ENCODE peak calls at places on chromosomes 4 and X, in seven cellular contexts. M is breast epithelium; H is NCI-H146; B is NCI-H2029 treated with DMSO at 0.1 percent for 48 hours; Q is activated T-cell treated with anti-CD3 and anti-CD28 coated beads, Interleukin-2, amount 50 U/mL, for 24 hours; E is cardiac muscle cell; I is choroid plexus epithelial cell. L is an unnamed sample.

GRCh38 chr4:187183351-187183750 is 459.7 kb upstream of the FAT1 start:
- DNase-seq in H (no peak), B (no peak), I (no peak), E (no peak), M (no peak), Q (no peak), L (no peak)

GRCh38 chr4:86594559-86595425 is 677 bp downstream of the PTPN13 start:
- DNase-seq in H (peak), B (peak), I (peak), Q (peak), E (peak), M (no peak), L (peak)

GRCh38 chr4:12586607-12587006 is 897.5 kb downstream of the RAB28 start:
- DNase-seq in E (no peak), B (no peak), H (no peak), I (no peak), Q (no peak), M (no peak), L (no peak)

GRCh38 chr4:40584517-40585141 is 45.0 kb downstream of the RBM47 start:
- DNase-seq in I (no peak), E (no peak), H (no peak), M (no peak), B (no peak), Q (no peak), L (no peak)

GRCh38 chr4:123876122-123876521 is 479.5 kb downstream of the SPRY1 start:
- DNase-seq in M (no peak), I (no peak), E (no peak), H (no peak), Q (no peak), B (no peak), L (no peak)

GRCh38 chr4:169305651-169306050 is 34.9 kb upstream of the SH3RF1 start:
- DNase-seq in M (no peak), B (peak), Q (no peak), H (no peak), E (no peak), I (peak), L (no peak)

GRCh38 chrX:39528161-39528560 is 569.6 kb downstream of the BCOR start:
- DNase-seq in M (no peak), I (no peak), H (no peak), E (no peak), B (no peak), Q (no peak), L (no peak)

GRCh38 chr4:108544504-108544903 is 75.9 kb upstream of the RPL34 start:
- DNase-seq in I (peak), M (no peak), B (no peak), H (no peak), Q (no peak), E (peak), L (no peak)

GRCh38 chrX:57177070-57177469 is 39.9 kb upstream of the SPIN2A start:
- DNase-seq in I (no peak), H (no peak), E (no peak), M (no peak), Q (no peak), B (no peak), L (no peak)

GRCh38 chr4:10108818-10109783 is 7.5 kb downstream of the WDR1 start:
- DNase-seq in B (no peak), H (no peak), I (peak), M (no peak), Q (no peak), E (peak), L (no peak)

GRCh38 chr4:184007891-184008290 is 102.8 kb downstream of the STOX2 start:
- DNase-seq in Q (no peak), H (no peak), I (no peak), B (no peak), M (no peak), E (no peak), L (no peak)

GRCh38 chr4:2662598-2662997 is 93.5 kb downstream of the TNIP2 start:
- DNase-seq in M (no peak), I (peak), B (no peak), Q (no peak), H (no peak), E (peak), L (no peak)

GRCh38 chrX:93673056-93673868 is at the start of gene NAP1L3:
- DNase-seq in H (peak), I (peak), M (no peak), Q (peak), E (peak), B (no peak), L (peak)

GRCh38 chr4:6134612-6135220 is 65.6 kb downstream of the JAKMIP1 start:
- DNase-seq in I (no peak), E (no peak), H (no peak), M (no peak), B (no peak), Q (peak), L (no peak)

GRCh38 chr4:74768857-74769525 is 25.3 kb downstream of the BTC start:
- DNase-seq in Q (no peak), H (no peak), E (peak), M (no peak), I (peak), B (no peak), L (no peak)

GRCh38 chr4:22515145-22515887 is 550 bp downstream of the ADGRA3 start:
- DNase-seq in H (peak), Q (peak), M (no peak), I (peak), E (peak), B (peak), L (peak)